ENCODE peak calls at places on chromosomes 12 and 14, in six cellular contexts. W, M, E, Q, Z and I are unnamed samples.

GRCh38 chr12:19402211-19402610 is 37.1 kb upstream of the AEBP2 start:
- DNase-seq in M (no peak), W (no peak), Z (no peak), E (no peak), Q (no peak), I (no peak)

GRCh38 chr14:95361373-95362179 is 41.9 kb upstream of the CLMN start:
- DNase-seq in M (no peak), Z (peak), Q (peak), E (no peak), W (peak), I (peak)

GRCh38 chr12:116135209-116135930 is 142.1 kb downstream of the MED13L start:
- DNase-seq in W (no peak), M (peak), Q (no peak), Z (peak), E (no peak), I (no peak)

GRCh38 chr12:71566655-71567054 is 97.0 kb downstream of the ZFC3H1 start:
- DNase-seq in M (no peak), Z (no peak), E (no peak), W (no peak), Q (no peak), I (no peak)

GRCh38 chr12:122853582-122854245 is 18.5 kb downstream of the HIP1R start:
- DNase-seq in E (no peak), W (no peak), Q (no peak), Z (no peak), M (no peak), I (no peak)

GRCh38 chr12:14913381-14913781 is 25.0 kb downstream of the ERP27 start:
- DNase-seq in Q (no peak), M (no peak), E (no peak), W (no peak), Z (peak), I (no peak)

GRCh38 chr12:26109343-26109841 is 15.4 kb downstream of the BHLHE41 start:
- DNase-seq in Q (no peak), M (peak), W (no peak), Z (no peak), E (no peak), I (no peak)

GRCh38 chr14:93959239-93960107 is 16.9 kb downstream of the ASB2 start:
- DNase-seq in Q (peak), M (peak), W (peak), Z (peak), E (no peak), I (peak)

GRCh38 chr12:13816394-13816793 is 165.0 kb downstream of the GRIN2B start:
- DNase-seq in Z (no peak), Q (no peak), M (no peak), W (no peak), E (peak), I (no peak)

GRCh38 chr12:117749431-117749830 is 219.4 kb downstream of the KSR2 start:
- DNase-seq in W (no peak), M (no peak), Z (no peak), E (no peak), Q (no peak), I (no peak)

GRCh38 chr12:96383991-96384390 is 16.2 kb downstream of the CDK17 start:
- DNase-seq in W (no peak), Z (no peak), M (no peak), E (no peak), Q (no peak), I (no peak)

GRCh38 chr12:51923506-51924365 is 16.4 kb downstream of the ACVRL1 start:
- DNase-seq in W (peak), Q (peak), Z (peak), M (no peak), E (no peak), I (peak)

GRCh38 chr12:71475280-71475679 is 35.7 kb downstream of the LGR5 start:
- DNase-seq in W (no peak), E (no peak), Q (no peak), M (no peak), Z (no peak), I (no peak)

GRCh38 chr12:46439793-46440511 is 67.4 kb upstream of the SLC38A2 start:
- DNase-seq in W (no peak), Q (no peak), E (no peak), Z (peak), M (peak), I (no peak)

GRCh38 chr12:103626498-103626897 is 39.4 kb downstream of the STAB2 start:
- DNase-seq in Z (peak), Q (peak), E (peak), M (peak), W (no peak), I (no peak)

GRCh38 chr14:101248840-101249675 is 312.2 kb upstream of the DIO3 start:
- DNase-seq in E (no peak), Z (no peak), M (no peak), Q (no peak), W (no peak), I (no peak)

GRCh38 chr12:89225808-89226368 is 126.4 kb downstream of the DUSP6 start:
- DNase-seq in W (no peak), E (no peak), Z (peak), Q (peak), M (peak), I (no peak)

GRCh38 chr12:30679250-30679649 is 16.4 kb downstream of the IPO8 start:
- DNase-seq in E (no peak), Z (no peak), W (no peak), M (no peak), Q (no peak), I (no peak)

GRCh38 chr12:32535260-32535999 is 136.1 kb downstream of the FGD4 start:
- DNase-seq in Z (peak), E (no peak), W (peak), M (peak), Q (peak), I (peak)

GRCh38 chr12:10189653-10190052 is 10.8 kb downstream of the TMEM52B start:
- DNase-seq in Z (peak), M (peak), E (no peak), Q (no peak), W (no peak), I (no peak)

GRCh38 chr12:113070117-113070906 is 13.8 kb downstream of the DTX1 start:
- DNase-seq in M (no peak), Z (no peak), Q (no peak), W (peak), E (no peak), I (no peak)

GRCh38 chr14:102516531-102517411 is 7.2 kb upstream of the ANKRD9 start:
- DNase-seq in W (peak), Z (peak), E (peak), M (no peak), Q (peak), I (no peak)

GRCh38 chr14:47227051-47227600 is 448.3 kb downstream of the MDGA2 start:
- DNase-seq in M (no peak), W (peak), E (no peak), Z (no peak), Q (no peak), I (no peak)

GRCh38 chr14:41285193-41285748 is 321.4 kb upstream of the LRFN5 start:
- DNase-seq in E (peak), W (peak), M (peak), Q (no peak), Z (peak), I (peak)

GRCh38 chr12:122747224-122748175 is 5.1 kb upstream of the DENR start:
- DNase-seq in Z (no peak), Q (no peak), M (no peak), E (no peak), W (no peak), I (no peak)

GRCh38 chr14:24232645-24233537 is at the start of gene GMPR2:
- DNase-seq in Z (no peak), M (no peak), W (no peak), E (no peak), Q (no peak), I (no peak)

GRCh38 chr12:48861111-48861510 is 4.6 kb downstream of the RND1 start:
- DNase-seq in E (no peak), Q (no peak), Z (peak), M (no peak), W (no peak), I (no peak)

GRCh38 chr14:66965831-66966230 is 223.4 kb upstream of the GARIN2 start:
- DNase-seq in Z (peak), M (peak), Q (no peak), E (no peak), W (no peak), I (no peak)

GRCh38 chr12:18320036-18320617 is 58.8 kb downstream of the PIK3C2G start:
- DNase-seq in W (no peak), Z (peak), M (peak), Q (peak), E (peak), I (peak)

GRCh38 chr12:123532808-123533649 is 490 bp downstream of the RILPL1 start:
- DNase-seq in Z (peak), Q (peak), M (peak), W (peak), E (peak), I (no peak)

GRCh38 chr12:4037747-4038312 is 164.6 kb upstream of the PARP11 start:
- DNase-seq in M (peak), E (no peak), Z (peak), W (peak), Q (no peak), I (no peak)

GRCh38 chr12:53051058-53051880 is 1.4 kb downstream of the TNS2 start:
- DNase-seq in Z (no peak), M (peak), Q (no peak), W (no peak), E (no peak), I (no peak)

GRCh38 chr14:90235179-90235976 is 21.0 kb upstream of the PSMC1 start:
- DNase-seq in M (peak), Q (peak), Z (peak), E (peak), W (peak), I (peak)

GRCh38 chr12:18239561-18239960 is 21.8 kb upstream of the PIK3C2G start:
- DNase-seq in Q (no peak), E (no peak), Z (no peak), M (no peak), W (no peak), I (no peak)

GRCh38 chr12:91984571-91984970 is 161.1 kb downstream of the BTG1 start:
- DNase-seq in W (no peak), M (peak), E (no peak), Q (no peak), Z (peak), I (no peak)

GRCh38 chr14:86221755-86222154 is 691.8 kb downstream of the FLRT2 start:
- DNase-seq in M (peak), W (no peak), Q (no peak), E (no peak), Z (no peak), I (no peak)

GRCh38 chr12:69290545-69291277 is 51.3 kb downstream of the CPSF6 start:
- DNase-seq in Q (peak), W (peak), Z (peak), E (peak), M (peak), I (peak)

GRCh38 chr12:85821759-85822158 is 14.4 kb downstream of the RASSF9 start:
- DNase-seq in Z (peak), Q (no peak), W (no peak), E (no peak), M (no peak), I (no peak)

GRCh38 chr14:97027256-97027999 is 230.2 kb downstream of the VRK1 start:
- DNase-seq in Z (no peak), E (peak), W (no peak), Q (peak), M (no peak), I (no peak)

DNA sequence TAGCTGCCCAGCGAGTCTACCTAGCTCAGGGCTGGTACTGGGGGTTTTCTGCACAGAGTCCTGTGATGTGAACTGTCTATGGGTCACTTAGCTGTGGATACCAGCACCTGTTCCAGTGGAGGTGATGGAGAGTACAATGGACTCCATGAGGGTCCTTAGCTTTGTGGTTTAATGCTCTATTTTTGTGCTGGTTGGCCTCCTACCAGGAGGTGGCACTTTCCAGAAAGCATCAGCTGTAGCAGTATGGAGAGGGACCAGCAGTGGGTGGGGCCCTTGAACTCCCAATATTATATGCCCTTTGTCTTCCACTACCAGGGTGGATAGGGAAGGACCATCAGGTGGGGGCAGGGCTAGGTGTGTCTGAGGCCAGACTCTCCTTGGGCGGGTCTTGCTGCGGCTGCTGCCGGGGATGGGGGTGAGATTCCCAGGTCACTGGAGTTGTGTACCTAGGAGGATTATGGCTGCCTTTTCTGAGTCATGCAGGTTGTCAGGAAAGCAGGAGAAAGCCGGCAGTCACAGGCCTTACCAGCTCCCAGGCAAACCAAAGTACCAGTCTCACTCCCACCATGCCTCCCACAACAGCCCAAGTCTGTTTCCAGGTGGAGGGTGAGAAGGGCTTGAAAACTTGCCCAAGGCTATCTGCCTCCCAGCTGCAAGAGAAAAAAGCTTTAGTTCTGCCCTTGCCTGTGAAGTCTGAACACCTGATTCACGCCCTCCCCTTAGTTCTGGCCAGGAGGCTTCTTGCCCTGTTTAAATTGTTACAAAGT is 163.0 kb upstream of the NUDT4 start:
- DNase-seq in Q (no peak), M (no peak), E (no peak), W (no peak), Z (peak), I (no peak)
- H2AFZ ChIP-seq in Q (no peak), M (no peak), E (no peak), W (no peak), Z (peak), I (no peak)

DNA sequence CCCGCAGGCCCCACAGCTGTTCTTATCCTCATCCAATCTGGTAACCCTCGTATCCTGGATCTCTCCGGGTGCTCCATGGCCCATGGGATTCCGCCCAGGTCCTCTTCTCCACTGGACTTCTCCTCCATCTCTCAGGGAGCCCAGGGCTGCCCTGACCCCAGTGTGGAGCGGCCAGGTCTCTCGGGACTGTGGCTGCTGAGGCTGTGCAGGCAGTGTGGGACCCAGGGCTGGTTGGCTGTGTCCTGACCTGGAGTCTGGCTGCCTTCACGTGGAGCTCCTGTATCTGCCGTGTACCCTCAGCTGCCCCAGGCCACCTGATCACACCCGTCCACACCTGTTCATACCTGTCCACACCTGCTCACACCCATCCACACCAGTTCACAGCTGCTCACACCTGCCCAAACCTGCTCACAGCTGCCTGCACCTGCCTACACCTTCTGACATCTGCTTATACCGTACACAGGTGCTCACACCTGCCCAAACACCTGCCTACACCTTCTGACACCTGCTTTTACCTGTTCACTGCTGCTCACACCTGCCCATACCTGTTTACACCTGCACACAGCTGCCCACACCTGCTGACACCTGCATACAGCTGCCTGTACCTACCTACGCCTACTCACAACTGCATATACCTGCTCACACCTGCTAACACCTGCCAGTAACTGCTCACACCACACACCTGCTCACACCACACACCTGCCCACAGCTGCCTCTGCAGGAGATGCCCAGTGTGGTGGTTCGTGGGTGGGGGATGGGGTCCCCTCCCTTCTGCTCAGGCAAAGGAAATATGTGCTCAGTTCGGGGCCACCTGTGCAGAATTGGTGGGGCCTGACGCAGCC is 92.2 kb downstream of the GALNT9 start:
- DNase-seq in E (no peak), Z (no peak), Q (no peak), M (no peak), W (no peak), I (no peak)
- H3K27ac ChIP-seq in E (no peak), Z (no peak), Q (no peak), M (no peak), W (no peak), I (no peak)

GRCh38 chr14:104665663-104666522 is 23.5 kb upstream of the INF2 start:
- DNase-seq in E (peak), W (peak), M (no peak), Z (peak), Q (peak), I (no peak)
- H2AFZ ChIP-seq in E (peak), W (peak), M (peak), Z (peak), Q (no peak), I (no peak)

GRCh38 chr14:72126091-72126490 is 193.9 kb downstream of the RGS6 start:
- DNase-seq in M (no peak), W (no peak), Q (no peak), E (no peak), Z (no peak), I (no peak)

GRCh38 chr14:72126561-72126960 is 194.3 kb downstream of the RGS6 start:
- DNase-seq in Z (no peak), E (no peak), Q (no peak), W (no peak), M (no peak), I (no peak)

GRCh38 chr14:72124171-72124570 is 191.9 kb downstream of the RGS6 start:
- DNase-seq in M (no peak), W (no peak), Q (no peak), Z (no peak), E (no peak), I (no peak)

GRCh38 chr14:72129283-72129682 is 197.1 kb downstream of the RGS6 start:
- DNase-seq in E (no peak), Q (no peak), Z (peak), M (no peak), W (no peak), I (no peak)

GRCh38 chr14:72128629-72129028 is 196.4 kb downstream of the RGS6 start:
- DNase-seq in Q (no peak), E (no peak), Z (peak), W (no peak), M (no peak), I (no peak)
- H3K27ac ChIP-seq in Q (no peak), E (no peak), Z (no peak), W (no peak), M (no peak), I (no peak)

DNA sequence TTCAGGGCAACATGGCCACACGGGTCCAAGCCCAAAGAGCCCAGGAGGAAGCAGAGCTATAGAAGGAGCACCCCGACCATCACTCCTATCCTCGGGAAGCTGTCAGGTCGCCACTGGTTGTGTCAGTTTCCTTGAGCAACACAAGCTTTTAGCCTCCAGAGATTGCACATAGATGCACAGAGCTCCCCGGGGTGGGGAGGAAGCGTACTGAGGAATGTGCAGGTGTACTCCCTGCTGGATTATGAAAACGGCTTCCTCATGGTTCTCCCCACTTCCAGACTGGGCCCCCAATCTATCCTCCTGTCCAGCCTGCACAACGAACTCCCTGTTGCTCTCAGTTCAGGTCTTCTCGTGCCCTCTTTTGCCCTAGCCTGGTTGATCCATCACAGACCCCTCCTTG is 30.3 kb upstream of the IRF2BPL start:
- DNase-seq in E (no peak), Z (no peak), M (no peak), Q (no peak), W (no peak), I (no peak)
- H2AFZ ChIP-seq in E (peak), Z (no peak), M (peak), Q (no peak), W (no peak), I (no peak)

DNA sequence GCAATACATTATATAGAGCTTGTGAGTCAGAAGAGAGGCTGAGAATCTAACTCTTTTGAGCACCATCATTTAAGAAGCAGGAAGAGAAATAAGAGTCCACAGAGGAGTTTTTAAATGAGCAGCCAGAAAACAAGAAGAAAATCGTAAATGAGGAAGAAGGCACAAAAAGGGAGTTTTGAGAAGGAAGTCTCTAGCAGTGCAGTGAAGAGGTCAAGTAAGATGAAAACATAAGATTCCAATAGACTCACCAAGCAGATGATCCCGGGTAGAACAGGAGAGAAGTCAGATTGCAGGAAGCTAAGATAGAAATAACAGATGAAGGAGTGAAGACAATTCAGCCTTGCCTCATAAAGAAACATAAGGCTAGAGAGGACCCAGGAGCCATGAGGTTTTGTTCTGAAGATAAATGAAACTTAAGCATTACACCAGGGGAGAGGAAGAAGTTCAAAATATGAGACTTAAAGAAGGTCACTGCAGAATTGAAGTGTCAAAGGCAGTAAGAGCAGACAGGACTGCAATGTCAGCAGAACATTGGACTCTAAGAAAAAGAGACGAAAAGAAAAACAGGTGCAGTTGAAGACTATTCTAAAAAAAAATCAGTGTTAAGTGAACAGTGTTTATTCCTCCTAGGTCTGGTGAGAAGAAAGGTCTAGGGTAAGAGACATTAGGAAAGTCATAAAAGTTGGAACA is 229.0 kb downstream of the SEC23A start:
- DNase-seq in W (no peak), E (no peak), Q (no peak), Z (no peak), M (no peak), I (peak)
- H3K27ac ChIP-seq in W (no peak), E (no peak), Q (no peak), Z (no peak), M (no peak), I (no peak)

GRCh38 chr12:79317184-79317847 is 373.4 kb downstream of the PAWR start:
- DNase-seq in E (no peak), Z (no peak), M (no peak), W (no peak), Q (no peak), I (no peak)
- H2AFZ ChIP-seq in E (no peak), Z (no peak), M (no peak), W (no peak), Q (no peak), I (no peak)